ENCODE peak calls at places on chromosome 7, in seven cellular contexts. J is colonic mucosa, O is mucosa of descending colon, U is GM12865, G is Caco-2, A is fibroblast of mammary gland, H is cardiac muscle cell. M is an unnamed sample.

GRCh38 chr7:123872908-123873307 is 27.9 kb downstream of the HYAL4 start:
- DNase-seq in J (no peak), O (no peak), U (no peak), G (no peak), A (no peak), H (no peak), M (no peak)

GRCh38 chr7:42017356-42017986 is 219.5 kb downstream of the GLI3 start:
- DNase-seq in J (no peak), O (no peak), U (no peak), G (no peak), A (no peak), H (peak), M (peak)

GRCh38 chr7:154767194-154767593 is 235.7 kb downstream of the PAXIP1 start:
- DNase-seq in J (no peak), O (no peak), U (no peak), G (no peak), A (no peak), H (no peak), M (no peak)

GRCh38 chr7:23109470-23109869 is 3.9 kb downstream of the KLHL7 start:
- DNase-seq in J (no peak), O (no peak), U (no peak), G (no peak), A (no peak), H (no peak), M (no peak)

GRCh38 chr7:104018425-104018824 is 29.0 kb upstream of the RELN start:
- DNase-seq in J (no peak), O (no peak), U (no peak), G (no peak), A (no peak), H (no peak), M (no peak)

GRCh38 chr7:72017756-72018155 is 394.4 kb downstream of the CALN1 start:
- DNase-seq in J (no peak), O (no peak), U (no peak), G (no peak), A (no peak), H (no peak), M (no peak)

GRCh38 chr7:50164552-50165220 is 71.6 kb upstream of the ZPBP start:
- DNase-seq in J (no peak), O (no peak), U (no peak), G (no peak), A (no peak), H (no peak), M (no peak)

GRCh38 chr7:4998830-4999768 is 40.1 kb upstream of the MMD2 start:
- DNase-seq in J (no peak), O (no peak), U (no peak), G (no peak), A (no peak), H (no peak), M (no peak)

GRCh38 chr7:45118830-45119452 is 7.4 kb upstream of the TBRG4 start:
- DNase-seq in J (no peak), O (no peak), U (no peak), G (no peak), A (no peak), H (no peak), M (no peak)

GRCh38 chr7:159114096-159114495 is 30.6 kb downstream of the VIPR2 start:
- DNase-seq in J (no peak), O (no peak), U (no peak), G (no peak), A (no peak), H (no peak), M (no peak)

GRCh38 chr7:157410831-157411556 is 74.2 kb downstream of the DNAJB6 start:
- DNase-seq in J (no peak), O (no peak), U (no peak), G (no peak), A (no peak), H (no peak), M (no peak)

GRCh38 chr7:137642467-137642866 is 204.3 kb downstream of the DGKI start:
- DNase-seq in J (no peak), O (no peak), U (no peak), G (no peak), A (peak), H (no peak), M (peak)

GRCh38 chr7:64887756-64888508 is 15.1 kb upstream of the ZNF273 start:
- DNase-seq in J (peak), O (peak), U (no peak), G (peak), A (no peak), H (peak), M (peak)
- H3K4me3 ChIP-seq in J (peak), O (no peak), U (no peak), G (peak), A (peak), H (peak), M (no peak)

DNA sequence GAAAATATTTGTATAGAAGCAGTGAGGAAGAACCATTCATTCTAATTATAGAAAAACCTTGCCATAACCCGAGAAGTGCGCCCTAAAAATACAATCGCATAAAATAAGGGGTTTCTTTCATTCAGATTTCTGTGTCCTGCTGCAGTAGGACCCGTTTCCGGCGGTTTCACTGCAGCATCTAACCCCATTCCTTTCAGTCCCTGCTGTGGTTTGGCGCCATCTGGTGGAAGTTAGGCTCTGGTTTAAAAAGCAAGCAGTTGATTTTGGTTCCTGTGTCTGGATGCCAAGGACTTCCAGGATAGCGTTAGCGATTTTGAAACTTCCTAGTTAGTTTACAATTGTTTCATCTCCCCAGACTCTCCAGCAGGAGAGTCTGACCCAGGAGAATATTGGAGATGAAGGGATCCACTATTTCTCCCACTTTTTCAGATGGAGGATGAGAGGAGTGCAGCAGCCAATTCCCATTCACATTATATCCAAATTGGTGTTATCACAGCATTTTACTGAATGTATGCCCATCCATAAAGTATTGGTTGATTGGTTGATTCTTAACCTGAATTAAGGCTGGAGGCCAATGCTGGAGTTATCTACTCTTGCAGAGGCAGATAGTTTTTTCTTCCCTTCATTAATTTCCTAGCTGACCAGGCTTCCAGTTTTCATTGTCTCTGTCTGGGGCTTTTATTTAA is 128.8 kb upstream of the CACNA2D1 start:
- DNase-seq in J (peak), O (peak), U (peak), G (peak), A (peak), H (peak), M (peak)
- TF ChIP-seq CTCF in J (peak), O (peak), U (peak), G (peak), A (peak), H (peak), M (peak)

GRCh38 chr7:27161721-27162547 is 3.4 kb downstream of the HOXA9 start:
- DNase-seq in J (no peak), O (no peak), U (no peak), G (peak), A (peak), H (no peak), M (no peak)
- H3K4me3 ChIP-seq in J (peak), O (no peak), U (no peak), G (no peak), A (peak), H (peak), M (no peak)

DNA sequence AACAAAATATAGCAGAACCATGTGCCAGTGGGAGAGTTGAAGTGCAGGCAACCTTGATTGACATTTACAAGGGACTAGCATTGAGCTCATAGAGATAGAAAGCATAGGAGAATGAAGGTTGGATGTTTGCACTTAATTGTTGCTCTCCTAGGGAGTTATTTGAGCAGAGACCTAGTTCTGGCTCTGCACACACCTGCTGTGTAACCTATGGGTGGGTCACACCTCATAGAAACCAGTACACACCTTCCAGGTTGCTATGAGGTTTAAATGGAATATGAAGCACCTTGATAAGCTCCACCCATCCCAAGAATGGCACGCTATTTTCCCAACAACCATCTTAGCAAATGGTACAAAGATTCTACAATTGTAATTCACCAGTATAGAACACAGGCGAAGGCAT is 86.2 kb upstream of the AOAH start:
- DNase-seq in J (no peak), O (no peak), U (no peak), G (no peak), A (no peak), H (no peak), M (no peak)
- TF ChIP-seq CTCF in J (no peak), O (no peak), U (no peak), G (no peak), A (no peak), H (no peak), M (no peak)

DNA sequence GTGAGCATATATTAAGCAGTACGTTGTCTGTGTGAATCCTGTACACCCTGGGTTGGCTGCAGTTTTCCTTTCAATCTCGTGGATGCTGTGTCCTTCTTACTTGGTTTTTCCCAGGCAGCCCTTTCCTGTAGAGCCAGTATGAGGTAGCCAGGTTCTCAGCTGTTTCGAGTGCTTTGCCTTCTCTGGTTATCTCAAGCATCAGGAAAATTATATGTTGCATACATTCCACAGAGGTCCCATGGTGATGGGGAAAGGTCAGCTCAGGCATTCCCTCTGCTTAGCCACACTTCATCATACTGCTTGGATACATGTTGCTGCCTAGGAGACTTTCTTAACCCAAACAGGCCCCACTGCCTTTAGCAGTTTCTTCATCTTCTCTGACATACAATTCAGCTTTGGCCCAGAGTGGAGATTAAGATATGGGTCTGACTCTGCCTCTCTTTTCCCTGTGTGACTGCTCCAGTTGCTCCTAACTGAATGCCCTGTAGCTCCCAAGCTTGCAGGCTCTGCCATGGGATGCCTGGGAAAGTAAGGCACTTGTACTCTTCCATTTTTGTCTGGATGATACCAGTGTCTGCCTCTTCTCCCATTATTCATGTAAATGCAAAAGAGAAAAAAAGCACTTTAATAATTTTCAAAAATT is 11.3 kb downstream of the GNAI1 start:
- DNase-seq in J (no peak), O (no peak), U (no peak), G (no peak), A (peak), H (peak), M (peak)
- H3K4me3 ChIP-seq in J (no peak), O (no peak), U (no peak), G (no peak), A (no peak), H (no peak), M (no peak)

GRCh38 chr7:130732980-130733865 is 784 bp downstream of the KLF14 start:
- DNase-seq in J (peak), O (peak), U (peak), G (peak), A (peak), H (peak), M (peak)
- TF ChIP-seq CTCF in J (no peak), O (no peak), U (peak), G (no peak), A (no peak), H (no peak), M (no peak)

DNA sequence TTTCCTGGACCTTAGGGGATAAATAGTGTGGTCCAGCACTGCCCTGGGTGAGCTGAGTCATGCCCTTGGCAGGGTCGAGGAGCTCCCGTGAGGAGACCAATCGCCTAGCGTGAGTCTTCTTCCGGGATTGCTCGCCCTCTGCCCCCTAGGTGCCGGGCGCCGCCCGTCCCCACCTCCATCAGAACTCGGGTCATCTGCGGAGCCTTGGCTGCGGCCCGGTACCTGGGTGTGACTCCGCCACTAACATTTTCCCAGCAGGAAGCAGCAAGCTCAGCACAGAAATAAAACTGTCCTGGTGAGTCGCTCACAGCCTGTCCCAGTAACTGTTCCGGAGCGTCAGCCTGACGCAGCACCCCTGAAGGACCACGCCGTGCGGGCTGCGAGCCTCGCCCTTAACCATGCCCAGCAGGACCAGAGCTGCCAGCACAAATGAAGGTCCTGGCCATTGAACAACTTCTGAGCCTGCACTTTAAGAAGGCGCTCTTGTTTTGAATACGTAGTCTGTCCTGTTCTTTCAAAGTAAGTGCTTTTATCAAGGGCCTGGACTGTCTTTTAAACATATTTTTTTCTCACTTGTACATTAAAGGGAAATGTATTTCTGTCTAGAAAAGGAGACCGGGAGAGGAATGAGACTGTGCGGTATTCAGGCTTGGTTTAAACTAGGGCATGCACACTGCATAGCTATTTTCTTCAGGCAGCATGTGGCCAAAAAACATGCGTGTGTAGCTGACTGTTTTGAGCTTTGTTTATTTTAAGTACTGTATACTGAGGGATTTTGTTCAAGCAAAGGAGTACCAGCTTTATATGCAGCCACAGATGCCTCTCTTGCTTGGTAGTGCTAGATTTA is 136.7 kb downstream of the HECW1 start:
- DNase-seq in J (peak), O (peak), U (no peak), G (peak), A (peak), H (no peak), M (peak)
- H3K4me3 ChIP-seq in J (peak), O (no peak), U (no peak), G (peak), A (peak), H (no peak), M (peak)

DNA sequence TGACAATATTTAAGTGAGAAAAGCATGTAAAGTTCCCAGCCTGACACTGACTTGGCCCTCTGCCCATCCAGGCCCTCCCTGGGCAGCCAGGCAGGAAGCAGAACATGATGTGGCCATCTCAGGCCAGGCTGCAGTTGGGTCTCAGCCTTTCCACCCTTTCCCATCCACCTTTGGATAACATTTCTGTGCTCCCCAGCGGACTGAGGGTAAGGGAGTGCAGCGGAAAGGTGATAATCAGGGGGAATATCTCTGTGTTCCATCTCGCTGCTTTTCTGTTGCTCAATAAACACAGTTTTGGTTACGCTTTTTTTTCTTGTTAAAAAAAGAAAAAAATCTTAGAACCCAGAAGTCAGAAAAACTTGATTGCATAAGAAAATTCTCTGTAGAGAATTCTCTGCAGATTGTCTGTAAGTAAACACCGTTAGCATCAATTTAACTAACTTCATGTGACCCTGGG is 37.2 kb upstream of the TARP start:
- DNase-seq in J (no peak), O (no peak), U (no peak), G (no peak), A (peak), H (no peak), M (peak)
- TF ChIP-seq CTCF in J (no peak), O (no peak), U (no peak), G (no peak), A (no peak), H (no peak), M (no peak)